ENCODE peak calls at places on chromosome 1, in seven cellular contexts. N is cardiac fibroblast, I is heart right ventricle, A is ascending aorta, J is K562, D is nephron progenitor cell, C is RWPE2. Y is an unnamed sample.

GRCh38 chr1:200625381-200625824 is 4.9 kb upstream of the KIF14 start:
- DNase-seq in N (peak), I (no peak), A (no peak), J (no peak), D (no peak), C (no peak), Y (no peak)

GRCh38 chr1:198605880-198606458 is 32.9 kb upstream of the PTPRC start:
- DNase-seq in N (no peak), I (no peak), A (no peak), J (no peak), D (no peak), C (no peak), Y (no peak)

GRCh38 chr1:173190101-173190895 is 16.8 kb downstream of the TNFSF4 start:
- DNase-seq in N (peak), I (peak), A (peak), J (no peak), D (no peak), C (peak), Y (no peak)

GRCh38 chr1:212158912-212159796 is 123.6 kb downstream of the DTL start:
- DNase-seq in N (no peak), I (no peak), A (no peak), J (peak), D (no peak), C (no peak), Y (no peak)

GRCh38 chr1:116356067-116356466 is 17.0 kb upstream of the ATP1A1 start:
- DNase-seq in N (no peak), I (no peak), A (no peak), J (no peak), D (no peak), C (no peak), Y (no peak)

GRCh38 chr1:171998711-171999110 is 157.4 kb downstream of the DNM3 start:
- DNase-seq in N (no peak), I (no peak), A (no peak), J (no peak), D (no peak), C (no peak), Y (no peak)

GRCh38 chr1:65490231-65491009 is 70.0 kb downstream of the LEPR start:
- DNase-seq in N (no peak), I (no peak), A (no peak), J (no peak), D (no peak), C (no peak), Y (no peak)

GRCh38 chr1:56339786-56340465 is 239.4 kb downstream of the PLPP3 start:
- DNase-seq in N (peak), I (no peak), A (no peak), J (no peak), D (peak), C (no peak), Y (no peak)

GRCh38 chr1:201072149-201072548 is 40.1 kb downstream of the CACNA1S start:
- DNase-seq in N (no peak), I (no peak), A (no peak), J (no peak), D (no peak), C (no peak), Y (no peak)

GRCh38 chr1:21935891-21936365 is 1.2 kb downstream of the HSPG2 start:
- DNase-seq in N (peak), I (peak), A (no peak), J (peak), D (no peak), C (no peak), Y (no peak)

GRCh38 chr1:238722812-238723211 is 663.6 kb upstream of the CHRM3 start:
- DNase-seq in N (no peak), I (no peak), A (no peak), J (no peak), D (no peak), C (no peak), Y (no peak)

GRCh38 chr1:3656450-3657095 is 4.3 kb downstream of the TP73 start:
- DNase-seq in N (no peak), I (no peak), A (no peak), J (no peak), D (no peak), C (no peak), Y (no peak)

GRCh38 chr1:47231314-47232186 is 475 bp downstream of the TAL1 start:
- DNase-seq in N (peak), I (peak), A (no peak), J (peak), D (peak), C (no peak), Y (peak)

GRCh38 chr1:20409017-20409416 is 77.0 kb downstream of the CAMK2N1 start:
- DNase-seq in N (no peak), I (no peak), A (no peak), J (no peak), D (no peak), C (no peak), Y (no peak)

GRCh38 chr1:213446496-213446895 is 395.5 kb downstream of the RPS6KC1 start:
- DNase-seq in N (no peak), I (no peak), A (no peak), J (no peak), D (no peak), C (no peak), Y (no peak)

GRCh38 chr1:164475834-164476233 is 83.2 kb upstream of the PBX1 start:
- DNase-seq in N (no peak), I (no peak), A (no peak), J (no peak), D (no peak), C (no peak), Y (no peak)

GRCh38 chr1:172449012-172449584 is 5.2 kb upstream of the PIGC start:
- DNase-seq in N (no peak), I (no peak), A (no peak), J (no peak), D (no peak), C (peak), Y (no peak)

GRCh38 chr1:167452483-167452882 is 65.8 kb downstream of the CD247 start:
- DNase-seq in N (no peak), I (no peak), A (no peak), J (no peak), D (no peak), C (no peak), Y (no peak)

GRCh38 chr1:41286486-41286885 is 44.4 kb upstream of the SCMH1 start:
- DNase-seq in N (no peak), I (no peak), A (no peak), J (peak), D (peak), C (no peak), Y (no peak)

GRCh38 chr1:153771241-153771640 is 4.0 kb upstream of the SLC27A3 start:
- DNase-seq in N (no peak), I (no peak), A (no peak), J (no peak), D (no peak), C (no peak), Y (no peak)

GRCh38 chr1:47658161-47658920 is 220.5 kb downstream of the FOXD2 start:
- DNase-seq in N (no peak), I (no peak), A (peak), J (no peak), D (no peak), C (no peak), Y (no peak)

GRCh38 chr1:198258491-198258890 is 101.7 kb downstream of the NEK7 start:
- DNase-seq in N (peak), I (no peak), A (no peak), J (no peak), D (no peak), C (no peak), Y (no peak)

GRCh38 chr1:118158918-118159317 is 26.1 kb downstream of the SPAG17 start:
- DNase-seq in N (peak), I (no peak), A (no peak), J (no peak), D (no peak), C (no peak), Y (no peak)

GRCh38 chr1:206802401-206802800 is 30.1 kb upstream of the IL10 start:
- DNase-seq in N (no peak), I (no peak), A (no peak), J (no peak), D (no peak), C (no peak), Y (no peak)

GRCh38 chr1:186033744-186034345 is 299.7 kb downstream of the HMCN1 start:
- DNase-seq in N (peak), I (no peak), A (no peak), J (no peak), D (no peak), C (no peak), Y (no peak)

GRCh38 chr1:112358798-112359408 is 37.1 kb upstream of the CTTNBP2NL start:
- DNase-seq in N (peak), I (peak), A (peak), J (peak), D (peak), C (peak), Y (peak)

DNA sequence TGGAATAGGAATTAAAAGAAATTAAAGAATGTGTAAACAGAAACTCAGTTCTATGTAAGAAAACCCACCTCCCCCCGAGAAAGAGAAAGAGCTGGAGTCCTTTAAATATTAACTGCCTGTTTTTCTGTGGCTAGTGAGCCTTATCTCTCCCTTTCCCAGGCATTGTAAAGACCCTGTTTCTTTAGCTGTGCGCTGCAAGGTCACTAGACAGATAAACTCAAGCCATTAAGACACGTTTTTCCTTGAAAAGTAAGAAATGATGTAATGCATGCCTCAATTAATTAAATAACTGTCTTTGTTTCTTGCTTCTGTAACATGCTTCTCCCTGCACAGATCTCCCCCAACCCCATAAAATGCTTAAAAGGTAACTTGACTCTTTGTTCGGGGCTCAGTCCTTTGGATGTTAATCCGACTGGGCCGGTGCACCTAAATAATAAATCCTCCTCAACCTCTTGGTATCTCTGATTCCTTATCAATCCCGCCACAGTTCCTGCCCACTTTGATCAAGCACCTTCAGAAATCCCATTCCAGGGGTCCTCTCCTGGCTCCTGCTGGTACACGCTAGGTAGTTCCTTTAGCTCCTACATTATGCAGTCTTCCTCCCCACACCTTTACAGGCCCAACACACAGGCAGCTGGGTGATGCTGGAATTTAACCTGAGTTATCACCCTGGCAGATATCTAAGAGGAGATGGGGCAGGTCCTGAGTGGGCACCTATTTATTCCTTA is 2.9 kb upstream of the OMA1 start:
- DNase-seq in N (no peak), I (no peak), A (no peak), J (peak), D (no peak), C (no peak), Y (no peak)
- TF ChIP-seq CTCF in N (no peak), I (no peak), A (no peak), J (no peak), D (no peak), C (no peak), Y (no peak)

GRCh38 chr1:39129514-39129913 is 75.0 kb upstream of the MACF1 start:
- DNase-seq in N (peak), I (no peak), A (no peak), J (no peak), D (no peak), C (no peak), Y (no peak)
- TF ChIP-seq CTCF in N (peak), I (peak), A (peak), J (peak), D (no peak), C (peak), Y (no peak)

DNA sequence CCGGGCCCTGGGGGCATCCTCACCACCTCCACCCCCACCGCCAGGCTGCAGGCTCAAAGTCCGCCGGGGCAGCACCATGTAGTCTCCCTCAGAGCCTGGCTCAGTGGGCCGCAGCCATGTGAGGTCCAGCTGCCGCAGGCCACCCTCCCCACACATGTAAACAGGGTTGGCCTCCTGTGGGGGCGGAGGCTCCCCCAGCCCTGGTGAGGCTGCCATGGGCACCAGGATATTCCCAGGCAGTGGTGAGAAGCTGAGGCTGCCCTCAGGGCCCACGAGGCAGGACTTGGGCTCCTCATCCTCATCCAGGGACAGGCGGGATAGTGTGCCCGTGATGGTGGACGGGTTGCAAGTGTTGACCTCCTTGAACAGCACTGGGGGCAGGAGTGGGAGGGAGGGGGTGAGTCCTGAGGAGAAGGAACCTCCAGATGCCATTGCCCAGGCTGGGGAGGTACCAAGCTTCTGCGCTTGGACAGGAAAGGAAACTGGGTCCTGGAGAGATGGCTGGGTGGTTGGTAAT is 27.3 kb upstream of the COL16A1 start:
- DNase-seq in N (no peak), I (no peak), A (no peak), J (no peak), D (no peak), C (no peak), Y (no peak)
- TF ChIP-seq CTCF in N (no peak), I (no peak), A (no peak), J (no peak), D (no peak), C (no peak), Y (no peak)

GRCh38 chr1:237679687-237680086 is 211.0 kb downstream of the ZP4 start:
- DNase-seq in N (no peak), I (no peak), A (no peak), J (no peak), D (no peak), C (no peak), Y (no peak)

GRCh38 chr1:237681210-237681609 is 209.5 kb downstream of the ZP4 start:
- DNase-seq in N (no peak), I (no peak), A (no peak), J (no peak), D (no peak), C (no peak), Y (no peak)

GRCh38 chr1:237672748-237673147 is 218.0 kb downstream of the ZP4 start:
- DNase-seq in N (peak), I (no peak), A (no peak), J (no peak), D (no peak), C (no peak), Y (no peak)

GRCh38 chr1:237677979-237678378 is 212.7 kb downstream of the ZP4 start:
- DNase-seq in N (peak), I (no peak), A (no peak), J (no peak), D (no peak), C (no peak), Y (no peak)
- TF ChIP-seq CTCF in N (no peak), I (no peak), A (no peak), J (no peak), D (peak), C (peak), Y (no peak)

DNA sequence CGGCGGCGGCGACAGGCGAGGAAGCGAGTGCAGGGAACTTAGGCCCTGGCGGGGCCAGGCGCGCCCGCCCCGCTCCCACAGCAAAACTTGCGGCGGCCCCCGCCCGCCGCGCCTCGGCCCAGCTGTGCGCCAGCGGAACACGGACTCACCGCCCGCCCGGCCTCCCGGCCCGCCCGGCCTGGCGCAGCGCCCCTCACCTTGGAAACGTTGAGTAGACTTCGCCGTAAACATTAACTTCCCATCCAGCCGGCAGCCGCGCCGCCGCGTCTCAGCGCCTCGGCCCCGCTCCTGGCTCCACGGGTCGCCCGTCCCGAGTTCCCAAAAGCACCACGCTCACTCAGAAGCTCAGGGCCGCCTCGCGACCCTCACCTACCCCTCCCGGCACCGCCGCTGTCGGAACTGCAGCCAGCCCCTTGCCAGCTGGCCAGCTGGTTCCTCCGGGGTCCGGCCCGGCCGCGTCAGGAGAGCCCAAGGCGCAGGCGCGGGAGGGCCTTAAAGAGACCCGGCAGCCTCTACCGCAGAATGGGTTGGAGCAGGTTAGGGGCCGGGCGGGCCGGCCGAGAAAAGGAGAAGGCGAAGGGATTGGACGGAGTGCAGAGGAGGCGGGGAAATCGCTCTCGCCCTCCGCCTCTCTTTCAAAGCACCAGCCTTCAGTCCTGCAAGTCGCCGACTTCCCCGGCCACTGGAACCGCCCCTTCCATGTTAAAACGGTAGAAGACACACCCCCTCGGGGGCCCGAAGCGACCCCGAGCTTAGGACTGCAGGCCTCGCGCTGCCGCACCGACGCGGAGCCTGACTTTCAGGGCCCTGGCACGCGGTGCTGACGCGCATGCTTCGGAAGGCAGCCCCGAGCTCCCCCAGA is at the start of gene EVI5:
- DNase-seq in N (peak), I (peak), A (peak), J (peak), D (peak), C (peak), Y (peak)
- TF ChIP-seq CTCF in N (peak), I (no peak), A (no peak), J (no peak), D (no peak), C (no peak), Y (no peak)

GRCh38 chr1:9426291-9426711 is 113.0 kb upstream of the SLC25A33 start:
- DNase-seq in N (no peak), I (no peak), A (no peak), J (no peak), D (no peak), C (no peak), Y (peak)
- TF ChIP-seq CTCF in N (no peak), I (no peak), A (no peak), J (no peak), D (no peak), C (no peak), Y (no peak)

GRCh38 chr1:89525169-89525855 is 683 bp downstream of the LRRC8B start:
- DNase-seq in N (no peak), I (peak), A (peak), J (peak), D (peak), C (peak), Y (peak)
- TF ChIP-seq CTCF in N (no peak), I (no peak), A (no peak), J (peak), D (no peak), C (no peak), Y (no peak)

GRCh38 chr1:27068922-27069321 is 56.3 kb upstream of the TENT5B start:
- DNase-seq in N (no peak), I (no peak), A (no peak), J (no peak), D (no peak), C (no peak), Y (no peak)

GRCh38 chr1:27071049-27071416 is 58.4 kb upstream of the TENT5B start:
- DNase-seq in N (peak), I (no peak), A (no peak), J (peak), D (peak), C (no peak), Y (no peak)

GRCh38 chr1:27066313-27066630 is 53.6 kb upstream of the TENT5B start:
- DNase-seq in N (no peak), I (no peak), A (no peak), J (no peak), D (no peak), C (no peak), Y (no peak)

GRCh38 chr1:27074175-27074780 is 61.6 kb upstream of the TENT5B start:
- DNase-seq in N (no peak), I (no peak), A (no peak), J (peak), D (no peak), C (no peak), Y (no peak)

GRCh38 chr1:27070390-27071048 is 57.9 kb upstream of the TENT5B start:
- DNase-seq in N (no peak), I (no peak), A (no peak), J (no peak), D (no peak), C (no peak), Y (no peak)
- TF ChIP-seq CTCF in N (no peak), I (no peak), A (no peak), J (peak), D (no peak), C (no peak), Y (no peak)